ENCODE peak calls at places on chromosomes 5 and 9, in four cellular contexts. R, X, A and D are unnamed samples.

GRCh38 chr5:173705512-173705825 is 89.0 kb upstream of the BOD1 start:
- DNase-seq in R (no peak), A (no peak), X (no peak), D (no peak)

GRCh38 chr5:15014809-15015208 is 143.2 kb upstream of the ANKH start:
- DNase-seq in A (no peak), R (peak; percentile 82), X (no peak), D (no peak)

GRCh38 chr5:54535149-54535844 is 17.7 kb downstream of the SNX18 start:
- DNase-seq in X (no peak), A (no peak), R (no peak), D (no peak)

GRCh38 chr9:92180669-92181181 is 65.5 kb upstream of the SPTLC1 start:
- DNase-seq in R (peak; percentile 20), X (peak; percentile 85), A (no peak), D (no peak)

GRCh38 chr9:36788534-36788933 is 215.8 kb downstream of the MELK start:
- DNase-seq in A (peak; percentile 23), X (no peak), R (no peak), D (no peak)

GRCh38 chr9:35994959-35995358 is 37.0 kb upstream of the OR2S2 start:
- DNase-seq in A (no peak), R (no peak), X (no peak), D (no peak)

GRCh38 chr9:92762781-92763708 is 1.6 kb downstream of the BICD2 start:
- DNase-seq in A (no peak), R (no peak), X (no peak), D (no peak)

GRCh38 chr5:101678494-101679193 is 617.4 kb downstream of the SLCO4C1 start:
- DNase-seq in R (peak; percentile 52), X (peak; percentile 36), A (peak; percentile 59), D (peak; percentile 69)

GRCh38 chr9:99778308-99778707 is 43.4 kb upstream of the NR4A3 start:
- DNase-seq in X (peak; percentile 7), R (no peak), A (peak; percentile 49), D (no peak)

GRCh38 chr9:133718533-133719315 is 19.4 kb downstream of the SARDH start:
- DNase-seq in R (no peak), X (no peak), A (no peak), D (no peak)

GRCh38 chr5:80959768-80960442 is at the start of gene RASGRF2:
- DNase-seq in R (peak; percentile 76), A (no peak), X (no peak), D (no peak)

GRCh38 chr5:128984480-128984879 is 19.2 kb downstream of the SLC27A6 start:
- DNase-seq in R (no peak), X (no peak), A (no peak), D (no peak)

GRCh38 chr5:42944989-42945388 is 95.1 kb downstream of the ANXA2R start:
- DNase-seq in A (peak; percentile 24), X (peak; percentile 31), R (no peak), D (peak; percentile 80)

GRCh38 chr5:128844354-128844923 is 120.8 kb upstream of the SLC27A6 start:
- DNase-seq in R (no peak), X (no peak), A (no peak), D (no peak)

GRCh38 chr9:83935276-83935890 is 14.2 kb upstream of the KIF27 start:
- DNase-seq in A (no peak), X (no peak), R (no peak), D (no peak)

GRCh38 chr5:181134259-181134658 is 3.3 kb upstream of the OR2V1 start:
- DNase-seq in A (no peak), X (no peak), R (no peak), D (no peak)

GRCh38 chr9:111832428-111832827 is 37.7 kb upstream of the SHOC1 start:
- DNase-seq in A (no peak), R (no peak), X (no peak), D (no peak)

GRCh38 chr5:93607367-93608258 is 24.6 kb downstream of the NR2F1 start:
- DNase-seq in R (peak; percentile 44), X (peak; percentile 24), A (no peak), D (no peak)

GRCh38 chr5:76775921-76776320 is 42.9 kb upstream of the F2RL1 start:
- DNase-seq in R (no peak), A (no peak), X (no peak), D (no peak)

GRCh38 chr5:17203329-17204132 is 13.9 kb upstream of the BASP1 start:
- DNase-seq in A (peak; percentile 53), X (peak; percentile 56), R (peak; percentile 41), D (no peak)

GRCh38 chr5:134247411-134247810 is 21.5 kb upstream of the PPP2CA start:
- DNase-seq in R (peak; percentile 69), A (peak; percentile 54), X (no peak), D (peak; percentile 91)

GRCh38 chr9:74333633-74334032 is 163.5 kb upstream of the RORB start:
- DNase-seq in X (no peak), A (no peak), R (no peak), D (no peak)

GRCh38 chr5:150303660-150304411 is 1.1 kb upstream of the ARSI start:
- DNase-seq in R (no peak), A (no peak), X (no peak), D (no peak)

GRCh38 chr5:111237470-111237869 is 13.3 kb downstream of the CAMK4 start:
- DNase-seq in X (no peak), R (no peak), A (no peak), D (no peak)

GRCh38 chr5:111235635-111236034 is 11.5 kb downstream of the CAMK4 start:
- DNase-seq in R (no peak), A (no peak), X (no peak), D (no peak)

GRCh38 chr5:111234125-111234524 is 9.9 kb downstream of the CAMK4 start:
- DNase-seq in R (no peak), X (no peak), A (no peak), D (no peak)

GRCh38 chr5:111238826-111239225 is 14.6 kb downstream of the CAMK4 start:
- DNase-seq in X (no peak), R (no peak), A (no peak), D (no peak)

GRCh38 chr5:111236995-111237394 is 12.8 kb downstream of the CAMK4 start:
- DNase-seq in R (no peak), A (no peak), X (no peak), D (no peak)
- TF ChIP-seq TCF7L2 in R (no peak), A (no peak), X (no peak), D (no peak)

GRCh38 chr5:55604611-55605067 is 69.9 kb upstream of the PLPP1 start:
- DNase-seq in X (no peak), R (no peak), A (no peak), D (no peak)
- TF ChIP-seq POLR2AphosphoS5 in X (no peak), R (no peak), A (no peak), D (no peak)

GRCh38 chr9:108473209-108474112 is 382.3 kb downstream of the ACTL7B start:
- DNase-seq in A (no peak), X (no peak), R (no peak), D (peak; percentile 81)
- TF ChIP-seq TCF7L2 in A (no peak), X (no peak), R (no peak), D (no peak)

DNA sequence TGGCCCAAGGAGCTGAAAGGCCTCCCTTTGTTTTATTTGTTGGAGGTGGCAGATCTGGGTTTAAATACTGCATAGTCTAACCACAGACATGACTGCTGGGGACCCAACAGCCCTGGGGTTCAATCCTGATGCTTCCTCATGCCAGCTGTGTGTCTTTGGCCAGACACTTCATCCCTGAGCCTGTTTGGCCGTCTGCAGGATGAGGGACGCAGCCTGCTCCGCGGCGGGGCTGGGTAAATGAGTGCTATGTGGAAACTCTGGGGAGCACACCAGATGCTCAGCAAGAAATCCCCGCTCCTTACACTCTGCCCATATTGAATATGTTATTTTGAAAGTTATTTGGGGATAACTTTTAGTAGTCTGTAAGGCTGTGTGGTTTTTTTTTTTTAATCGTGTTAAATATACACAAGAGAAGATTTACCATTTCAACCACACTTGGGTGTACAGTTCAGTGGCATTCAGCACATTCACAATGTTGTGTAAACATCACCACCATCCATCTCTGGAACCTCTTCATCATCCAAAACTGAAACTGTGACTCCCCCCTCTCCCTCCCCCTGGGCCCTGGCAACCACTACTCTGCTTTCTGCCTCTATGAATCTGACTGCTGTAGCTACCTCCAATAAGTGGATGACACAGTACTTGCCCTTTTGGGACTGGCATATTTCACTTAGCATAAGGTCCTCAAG is 42.8 kb downstream of the SH3PXD2B start:
- DNase-seq in R (no peak), X (no peak), A (no peak), D (no peak)
- TF ChIP-seq POLR2AphosphoS5 in R (no peak), X (no peak), A (no peak), D (no peak)

DNA sequence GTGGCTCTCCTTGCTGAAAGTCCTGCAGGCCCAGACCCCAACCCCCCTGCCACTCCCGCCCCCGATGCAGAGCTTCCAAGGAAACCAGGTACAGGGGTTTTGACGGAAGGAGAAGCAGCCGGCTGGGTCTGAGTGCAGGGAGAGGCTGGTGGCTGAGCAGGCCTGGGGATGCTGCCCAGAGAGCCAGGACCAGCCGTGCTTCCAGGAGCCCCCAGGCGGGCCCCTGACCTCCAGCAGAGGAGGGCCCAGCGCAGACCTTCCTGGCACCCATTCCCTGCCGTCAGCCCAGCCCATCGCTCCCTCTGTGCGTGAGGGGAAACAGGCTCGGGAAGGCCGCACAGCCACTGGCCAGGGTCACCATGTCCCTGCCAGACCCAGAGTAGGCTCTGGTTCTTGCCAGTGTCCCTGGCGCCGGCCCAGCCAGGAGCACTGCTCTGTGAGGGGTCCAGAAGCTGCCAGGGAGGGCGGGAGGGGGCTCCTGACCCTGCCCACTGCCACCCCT is 332 bp downstream of the LCN12 start:
- DNase-seq in R (no peak), A (no peak), X (no peak), D (no peak)
- TF ChIP-seq TCF7L2 in R (no peak), A (no peak), X (no peak), D (no peak)

GRCh38 chr9:115204827-115205506 is 87.0 kb upstream of the TNC start:
- DNase-seq in X (no peak), R (no peak), A (no peak), D (no peak)
- TF ChIP-seq POLR2AphosphoS5 in X (no peak), R (no peak), A (no peak), D (no peak)

GRCh38 chr9:76894198-76894597 is 11.7 kb downstream of the PRUNE2 start:
- DNase-seq in X (peak; percentile 3), R (no peak), A (no peak), D (no peak)

GRCh38 chr9:76891279-76891678 is 14.6 kb downstream of the PRUNE2 start:
- DNase-seq in X (no peak), R (no peak), A (no peak), D (no peak)

GRCh38 chr9:76895186-76895585 is 10.7 kb downstream of the PRUNE2 start:
- DNase-seq in A (no peak), X (no peak), R (no peak), D (no peak)

GRCh38 chr9:76893395-76893932 is 12.4 kb downstream of the PRUNE2 start:
- DNase-seq in A (no peak), X (no peak), R (no peak), D (no peak)

DNA sequence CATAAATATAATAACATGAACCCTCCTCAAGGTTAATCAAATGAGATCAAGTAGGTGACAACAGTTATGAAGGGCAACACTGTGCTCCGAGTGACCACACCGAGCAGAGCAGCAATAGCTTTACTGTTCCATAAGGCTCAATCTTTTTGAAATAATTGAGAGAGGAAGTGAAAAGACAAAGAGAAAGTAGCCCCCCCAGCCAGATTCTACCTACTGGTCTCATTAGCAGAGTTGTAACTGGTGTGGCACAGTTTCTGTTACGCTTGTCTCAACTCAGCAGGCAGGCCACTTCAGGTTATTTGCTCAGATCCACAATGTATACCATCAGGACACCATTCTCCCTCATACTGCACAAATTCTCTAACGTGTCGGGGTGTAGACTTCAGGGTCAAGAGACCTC is 14.0 kb downstream of the PRUNE2 start:
- DNase-seq in A (no peak), R (no peak), X (no peak), D (no peak)
- TF ChIP-seq TCF7L2 in A (no peak), R (no peak), X (no peak), D (no peak)